ENCODE peak calls at places on chromosome 14, in six cellular contexts. O is AG09309, U is heart right ventricle, C is neuronal stem cell, B is GM06990, R is psoas muscle. W is an unnamed sample.

GRCh38 chr14:63650336-63650952 is 8.8 kb upstream of the WDR89 start:
- DNase-seq in U (no peak), B (no peak), C (no peak), O (no peak), R (no peak), W (no peak)

GRCh38 chr14:62206456-62206855 is 444.2 kb downstream of the SNAPC1 start:
- DNase-seq in C (no peak), O (no peak), B (no peak), U (no peak), R (no peak), W (no peak)

GRCh38 chr14:50778757-50779483 is 52.0 kb downstream of the NIN start:
- DNase-seq in B (no peak), O (no peak), U (no peak), C (no peak), R (no peak), W (no peak)

GRCh38 chr14:68403191-68403781 is 389.6 kb downstream of the ZFP36L1 start:
- DNase-seq in C (no peak), R (no peak), U (no peak), O (no peak), B (no peak), W (peak; percentile 50)

GRCh38 chr14:70697681-70698080 is 56.0 kb downstream of the TTC9 start:
- DNase-seq in R (no peak), B (no peak), C (no peak), U (no peak), O (no peak), W (no peak)

GRCh38 chr14:50351016-50351415 is 38.9 kb downstream of the DMAC2L start:
- DNase-seq in O (no peak), R (no peak), B (no peak), U (no peak), C (no peak), W (peak; percentile 47)

GRCh38 chr14:71552809-71553208 is 379.4 kb upstream of the RGS6 start:
- DNase-seq in U (no peak), B (no peak), R (no peak), O (no peak), C (no peak), W (no peak)

GRCh38 chr14:105178069-105178867 is 2.8 kb downstream of the NUDT14 start:
- DNase-seq in O (no peak), C (no peak), U (no peak), B (no peak), R (no peak), W (no peak)

GRCh38 chr14:57486767-57487379 is 6.8 kb downstream of the CCDC198 start:
- DNase-seq in B (no peak), C (peak; percentile 45), R (no peak), U (no peak), O (no peak), W (no peak)

GRCh38 chr14:92513966-92514843 is 624 bp downstream of the RIN3 start:
- DNase-seq in R (no peak), O (no peak), U (no peak), C (no peak), B (peak; percentile 30), W (no peak)

GRCh38 chr14:104794099-104794498 is 1.4 kb downstream of the AKT1 start:
- DNase-seq in C (no peak), R (no peak), O (no peak), B (peak; percentile 66), U (no peak), W (no peak)

GRCh38 chr14:35406811-35407630 is 2.5 kb upstream of the NFKBIA start:
- DNase-seq in C (peak; percentile 36), B (no peak), R (no peak), O (no peak), U (peak; percentile 51), W (no peak)

GRCh38 chr14:64400829-64401459 is 12.8 kb downstream of the MTHFD1 start:
- DNase-seq in R (no peak), O (no peak), B (no peak), U (no peak), C (no peak), W (no peak)

GRCh38 chr14:75715926-75716780 is 55.1 kb downstream of the TTLL5 start:
- DNase-seq in O (peak; percentile 10), C (no peak), B (no peak), U (no peak), R (no peak), W (peak; percentile 29)

GRCh38 chr14:75709207-75709812 is 48.3 kb downstream of the TTLL5 start:
- DNase-seq in O (peak; percentile 64), B (peak; percentile 35), C (peak; percentile 59), R (peak; percentile 76), U (peak; percentile 84), W (peak; percentile 20)

GRCh38 chr14:75711134-75711795 is 50.2 kb downstream of the TTLL5 start:
- DNase-seq in R (no peak), O (peak; percentile 29), U (no peak), B (no peak), C (peak; percentile 33), W (peak; percentile 5)

GRCh38 chr14:75714993-75715392 is 53.9 kb downstream of the TTLL5 start:
- DNase-seq in U (no peak), B (no peak), O (no peak), C (no peak), R (no peak), W (no peak)

GRCh38 chr14:75711796-75712211 is 50.8 kb downstream of the TTLL5 start:
- DNase-seq in R (peak; percentile 90), B (peak; percentile 53), C (peak; percentile 55), U (peak; percentile 43), O (peak; percentile 55), W (peak; percentile 42)
- H3K4me3 ChIP-seq in R (peak overlapping the region; percentile 16), B (no peak overlapping the region), C (no peak overlapping the region), U (no peak overlapping the region), O (no peak overlapping the region), W (no peak overlapping the region)

DNA sequence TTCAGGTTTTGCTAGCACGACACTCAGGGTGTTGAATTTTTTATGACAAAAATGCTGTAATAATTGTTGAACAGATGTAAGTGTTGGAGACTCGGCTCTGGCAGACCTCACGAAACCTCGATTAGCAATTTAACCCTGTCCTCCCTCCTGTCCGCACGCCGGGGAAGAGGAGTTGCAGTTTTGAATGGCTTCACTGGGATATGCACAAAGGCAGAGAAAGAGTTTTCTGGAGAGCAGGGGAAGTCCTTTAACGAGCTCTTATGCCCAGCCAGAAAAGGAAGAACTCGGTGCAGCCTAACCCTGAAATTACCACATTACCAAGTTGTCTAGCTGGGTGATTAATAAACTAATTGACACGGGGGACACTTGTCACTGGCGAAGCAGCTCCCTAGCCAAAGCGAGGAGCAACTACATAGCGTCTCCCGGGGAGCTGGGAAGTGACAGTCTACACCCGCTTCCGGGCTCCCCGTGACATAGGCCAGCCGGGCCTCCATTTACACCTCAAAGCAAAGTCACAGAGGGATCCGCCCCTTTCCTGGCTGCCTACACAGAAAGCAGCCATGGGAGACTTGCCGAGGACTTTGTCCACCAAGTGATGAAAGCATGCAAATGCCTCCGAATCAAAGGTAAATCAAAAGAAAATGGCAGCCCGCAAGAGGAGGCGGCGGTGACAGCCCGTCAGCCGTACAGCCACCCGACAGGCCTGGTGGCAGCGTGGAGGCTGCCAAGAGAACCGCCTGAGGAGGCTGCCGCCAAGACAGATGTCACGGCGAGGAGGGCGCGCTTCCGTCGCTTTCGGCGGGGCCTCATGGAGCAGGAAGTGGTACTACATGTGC is 661.3 kb downstream of the VRK1 start:
- DNase-seq in C (no peak), R (peak; percentile 52), B (peak; percentile 48), O (no peak), U (no peak), W (no peak)
- H3K4me3 ChIP-seq in C (peak overlapping the region; percentile 48), R (peak overlapping the region; percentile 42), B (no peak overlapping the region), O (no peak overlapping the region), U (peak overlapping the region; percentile 37), W (no peak overlapping the region)

GRCh38 chr14:99261916-99262787 is 9.8 kb downstream of the BCL11B start:
- DNase-seq in B (no peak), C (no peak), U (no peak), R (no peak), O (no peak), W (no peak)
- H3K4me3 ChIP-seq in B (no peak overlapping the region), C (no peak overlapping the region), U (no peak overlapping the region), R (no peak overlapping the region), O (no peak overlapping the region), W (no peak overlapping the region)

GRCh38 chr14:60622920-60623263 is 26.4 kb downstream of the SIX1 start:
- DNase-seq in C (no peak), O (peak; percentile 34), B (no peak), U (no peak), R (no peak), W (no peak)
- H3K4me3 ChIP-seq in C (no peak overlapping the region), O (no peak overlapping the region), B (no peak overlapping the region), U (no peak overlapping the region), R (no peak overlapping the region), W (no peak overlapping the region)

DNA sequence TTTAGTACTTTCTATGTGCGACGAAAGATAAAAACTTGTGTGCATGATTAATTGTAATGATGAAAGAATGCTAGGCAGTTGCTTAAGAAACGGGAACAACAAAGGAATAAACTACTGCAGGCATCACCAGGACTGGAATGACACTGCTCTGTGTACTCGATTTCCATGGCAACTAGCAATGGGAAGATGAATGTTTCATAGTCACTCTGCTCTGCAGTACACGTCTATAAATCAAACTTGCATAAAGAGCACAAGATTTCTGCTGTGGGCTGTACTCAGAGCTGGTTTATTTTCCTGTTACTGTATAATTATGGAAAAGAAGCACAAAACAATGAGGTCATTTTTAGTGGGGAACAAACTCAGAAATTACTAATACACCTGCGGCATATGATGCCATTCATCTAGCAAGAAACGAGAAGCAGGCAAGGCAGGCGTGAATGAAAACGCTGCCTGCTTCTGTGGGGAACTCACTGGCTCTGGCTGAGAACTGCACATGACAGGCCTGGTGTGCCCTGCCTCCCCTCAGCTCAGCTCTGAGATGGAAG is 41.8 kb downstream of the EFCAB11 start:
- DNase-seq in O (peak; percentile 99), U (peak; percentile 16), B (no peak), R (no peak), C (peak; percentile 23), W (peak; percentile 98)
- H3K4me3 ChIP-seq in O (no peak overlapping the region), U (no peak overlapping the region), B (no peak overlapping the region), R (no peak overlapping the region), C (no peak overlapping the region), W (no peak overlapping the region)

DNA sequence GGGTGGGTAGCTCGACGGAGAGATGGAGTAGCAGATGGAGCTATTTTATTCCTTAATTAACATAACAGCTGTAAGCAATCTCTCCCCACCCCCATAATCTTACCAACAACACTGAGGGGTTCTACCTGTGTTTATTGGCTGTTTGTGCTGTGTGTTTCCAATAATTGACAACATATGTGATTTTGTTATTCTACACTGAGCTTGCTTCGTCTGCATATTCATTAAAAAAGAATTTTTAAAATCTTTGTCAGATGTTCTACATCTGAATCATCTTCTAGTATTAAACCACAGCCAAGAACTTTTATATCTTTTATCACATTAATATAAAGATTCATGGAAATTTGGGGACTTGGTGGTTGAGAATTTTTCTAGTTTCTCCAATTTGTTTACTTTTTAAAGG is 206.6 kb downstream of the PELI2 start:
- DNase-seq in B (no peak), R (no peak), O (no peak), C (no peak), U (no peak), W (no peak)
- H3K4me3 ChIP-seq in B (no peak overlapping the region), R (no peak overlapping the region), O (no peak overlapping the region), C (no peak overlapping the region), U (no peak overlapping the region), W (no peak overlapping the region)